ENCODE peak calls at places on chromosomes 4 and X, in six cellular contexts. One of them, this sample, is unnamed.

GRCh38 chr4:89177807-89178206 is 66.5 kb downstream of the TIGD2 start:
- DNase-seq in cardiac fibroblast: no peak
- DNase-seq in COR-L47: no peak
- DNase-seq in stimulated activated CD8-positive, alpha-beta memory T cell treated with anti-CD3 and anti-CD28 coated beads, Interleukin-4, amount 100 ng/mL, for 1 hour: no peak
- DNase-seq in naive thymus-derived CD8-positive, alpha-beta T cell: no peak
- DNase-seq in iris pigment epithelial cell: no peak
- DNase-seq in this sample: no peak

GRCh38 chr4:82017680-82018079 is 356.1 kb downstream of the HNRNPD start:
- DNase-seq in cardiac fibroblast: peak
- DNase-seq in COR-L47: no peak
- DNase-seq in stimulated activated CD8-positive, alpha-beta memory T cell treated with anti-CD3 and anti-CD28 coated beads, Interleukin-4, amount 100 ng/mL, for 1 hour: no peak
- DNase-seq in naive thymus-derived CD8-positive, alpha-beta T cell: no peak
- DNase-seq in iris pigment epithelial cell: peak
- DNase-seq in this sample: no peak

GRCh38 chrX:68568136-68568535 is 69.3 kb downstream of the YIPF6 start:
- DNase-seq in cardiac fibroblast: no peak
- DNase-seq in COR-L47: no peak
- DNase-seq in stimulated activated CD8-positive, alpha-beta memory T cell treated with anti-CD3 and anti-CD28 coated beads, Interleukin-4, amount 100 ng/mL, for 1 hour: no peak
- DNase-seq in naive thymus-derived CD8-positive, alpha-beta T cell: no peak
- DNase-seq in iris pigment epithelial cell: no peak
- DNase-seq in this sample: no peak

GRCh38 chrX:48468693-48469691 is 1.1 kb downstream of the SLC38A5 start:
- DNase-seq in cardiac fibroblast: no peak
- DNase-seq in COR-L47: no peak
- DNase-seq in stimulated activated CD8-positive, alpha-beta memory T cell treated with anti-CD3 and anti-CD28 coated beads, Interleukin-4, amount 100 ng/mL, for 1 hour: no peak
- DNase-seq in naive thymus-derived CD8-positive, alpha-beta T cell: no peak
- DNase-seq in iris pigment epithelial cell: no peak
- DNase-seq in this sample: no peak

GRCh38 chr4:95546866-95547707 is 1.7 kb downstream of the UNC5C start:
- DNase-seq in cardiac fibroblast: no peak
- DNase-seq in COR-L47: no peak
- DNase-seq in stimulated activated CD8-positive, alpha-beta memory T cell treated with anti-CD3 and anti-CD28 coated beads, Interleukin-4, amount 100 ng/mL, for 1 hour: no peak
- DNase-seq in naive thymus-derived CD8-positive, alpha-beta T cell: no peak
- DNase-seq in iris pigment epithelial cell: no peak
- DNase-seq in this sample: no peak

GRCh38 chrX:153662266-153662665 is 11.3 kb downstream of the PNCK start:
- DNase-seq in cardiac fibroblast: peak
- DNase-seq in COR-L47: no peak
- DNase-seq in stimulated activated CD8-positive, alpha-beta memory T cell treated with anti-CD3 and anti-CD28 coated beads, Interleukin-4, amount 100 ng/mL, for 1 hour: peak
- DNase-seq in naive thymus-derived CD8-positive, alpha-beta T cell: peak
- DNase-seq in iris pigment epithelial cell: peak
- DNase-seq in this sample: no peak

GRCh38 chrX:97026406-97026805 is 142.7 kb downstream of the RPA4 start:
- DNase-seq in cardiac fibroblast: peak
- DNase-seq in COR-L47: no peak
- DNase-seq in stimulated activated CD8-positive, alpha-beta memory T cell treated with anti-CD3 and anti-CD28 coated beads, Interleukin-4, amount 100 ng/mL, for 1 hour: no peak
- DNase-seq in naive thymus-derived CD8-positive, alpha-beta T cell: no peak
- DNase-seq in iris pigment epithelial cell: peak
- DNase-seq in this sample: peak

GRCh38 chr4:1192493-1193205 is 20.3 kb upstream of the SPON2 start:
- DNase-seq in cardiac fibroblast: no peak
- DNase-seq in COR-L47: no peak
- DNase-seq in stimulated activated CD8-positive, alpha-beta memory T cell treated with anti-CD3 and anti-CD28 coated beads, Interleukin-4, amount 100 ng/mL, for 1 hour: no peak
- DNase-seq in naive thymus-derived CD8-positive, alpha-beta T cell: peak
- DNase-seq in iris pigment epithelial cell: peak
- DNase-seq in this sample: no peak

GRCh38 chr4:156193116-156193515 is 239.4 kb upstream of the CTSO start:
- DNase-seq in cardiac fibroblast: no peak
- DNase-seq in COR-L47: no peak
- DNase-seq in stimulated activated CD8-positive, alpha-beta memory T cell treated with anti-CD3 and anti-CD28 coated beads, Interleukin-4, amount 100 ng/mL, for 1 hour: no peak
- DNase-seq in naive thymus-derived CD8-positive, alpha-beta T cell: no peak
- DNase-seq in iris pigment epithelial cell: peak
- DNase-seq in this sample: no peak

GRCh38 chrX:17414057-17414658 is 39.2 kb downstream of the NHS start:
- DNase-seq in cardiac fibroblast: no peak
- DNase-seq in COR-L47: no peak
- DNase-seq in stimulated activated CD8-positive, alpha-beta memory T cell treated with anti-CD3 and anti-CD28 coated beads, Interleukin-4, amount 100 ng/mL, for 1 hour: no peak
- DNase-seq in naive thymus-derived CD8-positive, alpha-beta T cell: no peak
- DNase-seq in iris pigment epithelial cell: no peak
- DNase-seq in this sample: no peak

GRCh38 chrX:40153335-40154221 is 55.8 kb upstream of the BCOR start:
- DNase-seq in cardiac fibroblast: no peak
- DNase-seq in COR-L47: peak
- DNase-seq in stimulated activated CD8-positive, alpha-beta memory T cell treated with anti-CD3 and anti-CD28 coated beads, Interleukin-4, amount 100 ng/mL, for 1 hour: no peak
- DNase-seq in naive thymus-derived CD8-positive, alpha-beta T cell: peak
- DNase-seq in iris pigment epithelial cell: peak
- DNase-seq in this sample: peak

GRCh38 chrX:46551494-46552128 is 6.4 kb upstream of the ZNF674 start:
- DNase-seq in cardiac fibroblast: peak
- DNase-seq in COR-L47: no peak
- DNase-seq in stimulated activated CD8-positive, alpha-beta memory T cell treated with anti-CD3 and anti-CD28 coated beads, Interleukin-4, amount 100 ng/mL, for 1 hour: no peak
- DNase-seq in naive thymus-derived CD8-positive, alpha-beta T cell: no peak
- DNase-seq in iris pigment epithelial cell: peak
- DNase-seq in this sample: no peak

GRCh38 chr4:111798840-111799239 is 346.4 kb upstream of the FAM241A start:
- DNase-seq in cardiac fibroblast: no peak
- DNase-seq in COR-L47: no peak
- DNase-seq in stimulated activated CD8-positive, alpha-beta memory T cell treated with anti-CD3 and anti-CD28 coated beads, Interleukin-4, amount 100 ng/mL, for 1 hour: no peak
- DNase-seq in naive thymus-derived CD8-positive, alpha-beta T cell: no peak
- DNase-seq in iris pigment epithelial cell: no peak
- DNase-seq in this sample: peak

GRCh38 chrX:45755719-45756118 is 555.0 kb upstream of the DIPK2B start:
- DNase-seq in cardiac fibroblast: no peak
- DNase-seq in COR-L47: no peak
- DNase-seq in stimulated activated CD8-positive, alpha-beta memory T cell treated with anti-CD3 and anti-CD28 coated beads, Interleukin-4, amount 100 ng/mL, for 1 hour: no peak
- DNase-seq in naive thymus-derived CD8-positive, alpha-beta T cell: no peak
- DNase-seq in iris pigment epithelial cell: no peak
- DNase-seq in this sample: no peak

GRCh38 chr4:73499996-73500765 is 18.6 kb downstream of the AFM start:
- DNase-seq in cardiac fibroblast: peak
- DNase-seq in COR-L47: no peak
- DNase-seq in stimulated activated CD8-positive, alpha-beta memory T cell treated with anti-CD3 and anti-CD28 coated beads, Interleukin-4, amount 100 ng/mL, for 1 hour: no peak
- DNase-seq in naive thymus-derived CD8-positive, alpha-beta T cell: no peak
- DNase-seq in iris pigment epithelial cell: peak
- DNase-seq in this sample: no peak

GRCh38 chrX:134548257-134548732 is 88.3 kb downstream of the HPRT1 start:
- DNase-seq in cardiac fibroblast: no peak
- DNase-seq in COR-L47: no peak
- DNase-seq in stimulated activated CD8-positive, alpha-beta memory T cell treated with anti-CD3 and anti-CD28 coated beads, Interleukin-4, amount 100 ng/mL, for 1 hour: no peak
- DNase-seq in naive thymus-derived CD8-positive, alpha-beta T cell: no peak
- DNase-seq in iris pigment epithelial cell: no peak
- DNase-seq in this sample: no peak